ENCODE peak calls at places on chromosomes 13 and 19, in six cellular contexts. One of them, this sample, is unnamed.

GRCh38 chr13:68027311-68027710 is 797.2 kb upstream of the PCDH9 start:
- DNase-seq in mesothelial cell of epicardium: no peak
- DNase-seq in AG09319: no peak
- DNase-seq in endothelial cell: no peak
- DNase-seq in omental fat pad: no peak
- DNase-seq in brain microvascular endothelial cell: no peak
- DNase-seq in this sample: no peak

GRCh38 chr13:61030445-61030844 is 385.2 kb downstream of the PCDH20 start:
- DNase-seq in mesothelial cell of epicardium: no peak
- DNase-seq in AG09319: no peak
- DNase-seq in endothelial cell: no peak
- DNase-seq in omental fat pad: no peak
- DNase-seq in brain microvascular endothelial cell: no peak
- DNase-seq in this sample: no peak

GRCh38 chr19:15702590-15702930 is 25.3 kb upstream of the OR10H2 start:
- DNase-seq in mesothelial cell of epicardium: no peak
- DNase-seq in AG09319: no peak
- DNase-seq in endothelial cell: no peak
- DNase-seq in omental fat pad: peak
- DNase-seq in brain microvascular endothelial cell: no peak
- DNase-seq in this sample: no peak

GRCh38 chr19:33304760-33305647 is 2.7 kb upstream of the CEBPA start:
- DNase-seq in mesothelial cell of epicardium: no peak
- DNase-seq in AG09319: no peak
- DNase-seq in endothelial cell: no peak
- DNase-seq in omental fat pad: no peak
- DNase-seq in brain microvascular endothelial cell: no peak
- DNase-seq in this sample: no peak

GRCh38 chr19:10378124-10378523 is 2.2 kb downstream of the TYK2 start:
- DNase-seq in mesothelial cell of epicardium: no peak
- DNase-seq in AG09319: no peak
- DNase-seq in endothelial cell: no peak
- DNase-seq in omental fat pad: no peak
- DNase-seq in brain microvascular endothelial cell: no peak
- DNase-seq in this sample: no peak

GRCh38 chr19:46579286-46579944 is 21.7 kb upstream of the CALM3 start:
- DNase-seq in mesothelial cell of epicardium: no peak
- DNase-seq in AG09319: no peak
- DNase-seq in endothelial cell: peak
- DNase-seq in omental fat pad: no peak
- DNase-seq in brain microvascular endothelial cell: no peak
- DNase-seq in this sample: peak

GRCh38 chr13:46622918-46623256 is 69.9 kb downstream of the LRCH1 start:
- DNase-seq in mesothelial cell of epicardium: no peak
- DNase-seq in AG09319: peak
- DNase-seq in endothelial cell: no peak
- DNase-seq in omental fat pad: no peak
- DNase-seq in brain microvascular endothelial cell: no peak
- DNase-seq in this sample: no peak

GRCh38 chr13:35475131-35475959 is 1.1 kb downstream of the MAB21L1 start:
- DNase-seq in mesothelial cell of epicardium: peak
- DNase-seq in AG09319: peak
- DNase-seq in endothelial cell: peak
- DNase-seq in omental fat pad: no peak
- DNase-seq in brain microvascular endothelial cell: peak
- DNase-seq in this sample: no peak

GRCh38 chr19:40163541-40164129 is 27.6 kb upstream of the MAP3K10 start:
- DNase-seq in mesothelial cell of epicardium: no peak
- DNase-seq in AG09319: no peak
- DNase-seq in endothelial cell: no peak
- DNase-seq in omental fat pad: no peak
- DNase-seq in brain microvascular endothelial cell: no peak
- DNase-seq in this sample: no peak

GRCh38 chr19:40159744-40160143 is 31.5 kb upstream of the MAP3K10 start:
- DNase-seq in mesothelial cell of epicardium: no peak
- DNase-seq in AG09319: no peak
- DNase-seq in endothelial cell: no peak
- DNase-seq in omental fat pad: no peak
- DNase-seq in brain microvascular endothelial cell: no peak
- DNase-seq in this sample: no peak

GRCh38 chr19:40162104-40162503 is 29.1 kb upstream of the MAP3K10 start:
- DNase-seq in mesothelial cell of epicardium: no peak
- DNase-seq in AG09319: no peak
- DNase-seq in endothelial cell: no peak
- DNase-seq in omental fat pad: no peak
- DNase-seq in brain microvascular endothelial cell: no peak
- DNase-seq in this sample: no peak

GRCh38 chr19:40165362-40165937 is 25.8 kb upstream of the MAP3K10 start:
- DNase-seq in mesothelial cell of epicardium: no peak
- DNase-seq in AG09319: no peak
- DNase-seq in endothelial cell: peak
- DNase-seq in omental fat pad: no peak
- DNase-seq in brain microvascular endothelial cell: peak
- DNase-seq in this sample: peak
- TF ChIP-seq CTCF in mesothelial cell of epicardium: peak
- TF ChIP-seq CTCF in AG09319: peak
- TF ChIP-seq CTCF in endothelial cell: peak
- TF ChIP-seq CTCF in omental fat pad: no peak
- TF ChIP-seq CTCF in brain microvascular endothelial cell: peak
- TF ChIP-seq CTCF in this sample: peak

GRCh38 chr13:30892966-30893365 is 13.1 kb upstream of the MEDAG start:
- DNase-seq in mesothelial cell of epicardium: peak
- DNase-seq in AG09319: no peak
- DNase-seq in endothelial cell: peak
- DNase-seq in omental fat pad: no peak
- DNase-seq in brain microvascular endothelial cell: peak
- DNase-seq in this sample: no peak
- TF ChIP-seq CTCF in mesothelial cell of epicardium: peak
- TF ChIP-seq CTCF in AG09319: peak
- TF ChIP-seq CTCF in endothelial cell: peak
- TF ChIP-seq CTCF in omental fat pad: peak
- TF ChIP-seq CTCF in brain microvascular endothelial cell: peak
- TF ChIP-seq CTCF in this sample: no peak

DNA sequence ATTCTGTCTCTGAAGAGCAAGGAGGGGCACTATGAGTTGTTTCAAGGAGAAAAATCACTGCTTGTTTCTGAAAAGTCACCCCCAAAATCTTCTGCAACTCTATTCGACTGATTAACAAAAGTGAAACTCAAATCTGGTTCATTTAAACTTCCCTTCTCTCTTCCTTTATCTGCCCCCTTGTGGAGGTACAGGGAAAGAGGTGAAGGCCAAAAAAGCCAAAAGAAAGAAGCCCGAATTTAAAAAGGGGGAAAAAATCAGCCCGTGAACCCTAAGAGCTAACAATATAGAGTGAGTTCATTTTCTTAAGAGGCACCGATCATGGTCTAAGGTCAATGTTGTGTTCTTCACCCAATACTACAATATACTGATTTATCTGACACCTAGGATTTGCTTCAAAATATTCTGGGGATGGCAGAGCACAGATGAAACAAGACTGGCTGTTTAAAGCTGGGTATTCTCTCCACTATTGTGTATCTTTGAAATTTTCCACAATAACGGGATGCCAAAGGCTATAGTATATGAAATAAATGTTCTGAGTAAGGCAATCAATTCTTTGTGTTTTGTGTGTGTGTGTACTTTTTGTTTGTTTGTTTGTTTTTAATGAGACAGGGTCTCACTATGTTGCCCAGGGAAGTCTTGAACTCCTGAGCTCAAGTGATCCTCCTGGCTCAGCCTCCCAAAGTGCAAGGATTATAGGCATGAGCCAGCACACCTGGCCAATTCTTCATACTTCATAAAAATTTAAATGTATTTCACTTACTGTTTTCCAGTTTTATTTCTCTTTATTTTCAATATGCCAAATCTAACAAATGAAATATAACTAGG is 55.0 kb upstream of the EEF1AKMT1 start:
- DNase-seq in mesothelial cell of epicardium: no peak
- DNase-seq in AG09319: peak
- DNase-seq in endothelial cell: peak
- DNase-seq in omental fat pad: no peak
- DNase-seq in brain microvascular endothelial cell: no peak
- DNase-seq in this sample: peak
- TF ChIP-seq CTCF in mesothelial cell of epicardium: peak
- TF ChIP-seq CTCF in AG09319: peak
- TF ChIP-seq CTCF in endothelial cell: peak
- TF ChIP-seq CTCF in omental fat pad: no peak
- TF ChIP-seq CTCF in brain microvascular endothelial cell: peak
- TF ChIP-seq CTCF in this sample: peak

GRCh38 chr13:41649659-41650058 is 192.3 kb downstream of the RGCC start:
- DNase-seq in mesothelial cell of epicardium: no peak
- DNase-seq in AG09319: no peak
- DNase-seq in endothelial cell: peak
- DNase-seq in omental fat pad: no peak
- DNase-seq in brain microvascular endothelial cell: peak
- DNase-seq in this sample: no peak
- TF ChIP-seq CTCF in mesothelial cell of epicardium: no peak
- TF ChIP-seq CTCF in AG09319: peak
- TF ChIP-seq CTCF in endothelial cell: peak
- TF ChIP-seq CTCF in omental fat pad: no peak
- TF ChIP-seq CTCF in brain microvascular endothelial cell: peak
- TF ChIP-seq CTCF in this sample: no peak

GRCh38 chr13:72541674-72542073 is 185.8 kb downstream of the MZT1 start:
- DNase-seq in mesothelial cell of epicardium: no peak
- DNase-seq in AG09319: no peak
- DNase-seq in endothelial cell: no peak
- DNase-seq in omental fat pad: no peak
- DNase-seq in brain microvascular endothelial cell: no peak
- DNase-seq in this sample: no peak

GRCh38 chr13:72540818-72541217 is 186.6 kb downstream of the MZT1 start:
- DNase-seq in mesothelial cell of epicardium: no peak
- DNase-seq in AG09319: no peak
- DNase-seq in endothelial cell: no peak
- DNase-seq in omental fat pad: no peak
- DNase-seq in brain microvascular endothelial cell: no peak
- DNase-seq in this sample: no peak

GRCh38 chr13:72544042-72544441 is 183.4 kb downstream of the MZT1 start:
- DNase-seq in mesothelial cell of epicardium: no peak
- DNase-seq in AG09319: no peak
- DNase-seq in endothelial cell: no peak
- DNase-seq in omental fat pad: no peak
- DNase-seq in brain microvascular endothelial cell: no peak
- DNase-seq in this sample: no peak

GRCh38 chr13:72542241-72542640 is 185.2 kb downstream of the MZT1 start:
- DNase-seq in mesothelial cell of epicardium: no peak
- DNase-seq in AG09319: no peak
- DNase-seq in endothelial cell: no peak
- DNase-seq in omental fat pad: no peak
- DNase-seq in brain microvascular endothelial cell: no peak
- DNase-seq in this sample: no peak

GRCh38 chr13:72545030-72545719 is 182.3 kb downstream of the MZT1 start:
- DNase-seq in mesothelial cell of epicardium: no peak
- DNase-seq in AG09319: no peak
- DNase-seq in endothelial cell: no peak
- DNase-seq in omental fat pad: no peak
- DNase-seq in brain microvascular endothelial cell: no peak
- DNase-seq in this sample: no peak
- TF ChIP-seq CTCF in mesothelial cell of epicardium: no peak
- TF ChIP-seq CTCF in AG09319: no peak
- TF ChIP-seq CTCF in endothelial cell: no peak
- TF ChIP-seq CTCF in omental fat pad: no peak
- TF ChIP-seq CTCF in brain microvascular endothelial cell: no peak
- TF ChIP-seq CTCF in this sample: no peak

GRCh38 chr19:30222428-30222873 is 149.7 kb upstream of the ZNF536 start:
- DNase-seq in mesothelial cell of epicardium: peak
- DNase-seq in AG09319: no peak
- DNase-seq in endothelial cell: peak
- DNase-seq in omental fat pad: no peak
- DNase-seq in brain microvascular endothelial cell: no peak
- DNase-seq in this sample: no peak
- TF ChIP-seq CTCF in mesothelial cell of epicardium: peak
- TF ChIP-seq CTCF in AG09319: peak
- TF ChIP-seq CTCF in endothelial cell: peak
- TF ChIP-seq CTCF in omental fat pad: no peak
- TF ChIP-seq CTCF in brain microvascular endothelial cell: peak
- TF ChIP-seq CTCF in this sample: peak